ENCODE peak calls at places on chromosomes 16 and 17, in five cellular contexts. A is GM12878, Y is K562, U is SK-N-SH, E is HCT116. L is an unnamed sample.

GRCh38 chr17:81846743-81847689 is 12.2 kb upstream of the PPP1R27 start:
- DNase-seq in A (no peak), Y (no peak), U (no peak), E (no peak), L (no peak)

GRCh38 chr17:15662726-15663125 is 21.4 kb downstream of the TRIM16 start:
- DNase-seq in A (no peak), Y (no peak), U (no peak), E (no peak), L (no peak)

GRCh38 chr17:81717049-81717765 is 5.1 kb downstream of the SLC25A10 start:
- DNase-seq in A (no peak), Y (no peak), U (no peak), E (no peak), L (no peak)

GRCh38 chr17:15319461-15319860 is 21.9 kb downstream of the TEKT3 start:
- DNase-seq in A (no peak), Y (no peak), U (no peak), E (no peak), L (no peak)

GRCh38 chr17:57902800-57903759 is 52.1 kb downstream of the CUEDC1 start:
- DNase-seq in A (peak), Y (no peak), U (no peak), E (peak), L (peak)

GRCh38 chr16:68244481-68244902 is 681 bp upstream of the PLA2G15 start:
- DNase-seq in A (no peak), Y (no peak), U (peak), E (no peak), L (no peak)

GRCh38 chr17:42210046-42210445 is 15.8 kb upstream of the GHDC start:
- DNase-seq in A (no peak), Y (no peak), U (no peak), E (no peak), L (no peak)

GRCh38 chr16:21162661-21163151 is 4.2 kb downstream of the LDAF1 start:
- DNase-seq in A (no peak), Y (no peak), U (no peak), E (no peak), L (no peak)

GRCh38 chr17:57565119-57565635 is 179.9 kb downstream of the CCDC182 start:
- DNase-seq in A (no peak), Y (no peak), U (no peak), E (no peak), L (no peak)

GRCh38 chr16:85293899-85294642 is 181.8 kb upstream of the CIBAR2 start:
- DNase-seq in A (no peak), Y (no peak), U (no peak), E (no peak), L (no peak)

GRCh38 chr17:61837175-61838051 is 25.9 kb downstream of the BRIP1 start:
- DNase-seq in A (peak), Y (peak), U (peak), E (peak), L (peak)

GRCh38 chr16:34803683-34804416 is 1344.4 kb downstream of the TP53TG3F start:
- DNase-seq in A (no peak), Y (no peak), U (peak), E (no peak), L (no peak)

GRCh38 chr17:9904277-9905077 is 594 bp downstream of the RCVRN start:
- DNase-seq in A (no peak), Y (no peak), U (no peak), E (no peak), L (no peak)

GRCh38 chr17:9906616-9907015 is 1.5 kb upstream of the RCVRN start:
- DNase-seq in A (no peak), Y (no peak), U (no peak), E (no peak), L (no peak)

GRCh38 chr17:9907131-9907530 is 2.1 kb upstream of the RCVRN start:
- DNase-seq in A (no peak), Y (no peak), U (no peak), E (no peak), L (no peak)

GRCh38 chr17:9905078-9905415 is at the start of gene RCVRN:
- DNase-seq in A (no peak), Y (no peak), U (no peak), E (no peak), L (no peak)

DNA sequence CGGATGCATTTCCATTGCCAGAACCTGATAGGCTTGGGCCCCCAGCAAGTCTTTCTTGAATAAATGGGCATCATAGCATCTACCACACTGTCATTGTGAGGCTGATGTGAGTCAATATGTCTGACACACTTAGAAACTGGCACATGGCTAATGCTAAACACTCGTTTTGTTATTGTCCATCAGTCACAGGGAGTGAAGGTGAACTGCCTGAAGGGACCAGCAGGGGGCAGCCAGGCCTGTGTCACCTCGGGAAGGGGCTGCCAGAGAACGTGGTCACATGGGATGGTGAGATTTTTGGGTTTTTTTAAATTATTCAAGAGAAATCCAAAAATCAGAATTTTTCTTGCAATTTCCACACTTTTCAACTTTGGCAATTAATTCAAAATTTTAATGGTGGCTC is 831 bp upstream of the RCVRN start:
- DNase-seq in A (no peak), Y (peak), U (peak), E (peak), L (peak)
- TF ChIP-seq JUND in A (no peak), Y (no peak), U (no peak), E (no peak), L (no peak)

DNA sequence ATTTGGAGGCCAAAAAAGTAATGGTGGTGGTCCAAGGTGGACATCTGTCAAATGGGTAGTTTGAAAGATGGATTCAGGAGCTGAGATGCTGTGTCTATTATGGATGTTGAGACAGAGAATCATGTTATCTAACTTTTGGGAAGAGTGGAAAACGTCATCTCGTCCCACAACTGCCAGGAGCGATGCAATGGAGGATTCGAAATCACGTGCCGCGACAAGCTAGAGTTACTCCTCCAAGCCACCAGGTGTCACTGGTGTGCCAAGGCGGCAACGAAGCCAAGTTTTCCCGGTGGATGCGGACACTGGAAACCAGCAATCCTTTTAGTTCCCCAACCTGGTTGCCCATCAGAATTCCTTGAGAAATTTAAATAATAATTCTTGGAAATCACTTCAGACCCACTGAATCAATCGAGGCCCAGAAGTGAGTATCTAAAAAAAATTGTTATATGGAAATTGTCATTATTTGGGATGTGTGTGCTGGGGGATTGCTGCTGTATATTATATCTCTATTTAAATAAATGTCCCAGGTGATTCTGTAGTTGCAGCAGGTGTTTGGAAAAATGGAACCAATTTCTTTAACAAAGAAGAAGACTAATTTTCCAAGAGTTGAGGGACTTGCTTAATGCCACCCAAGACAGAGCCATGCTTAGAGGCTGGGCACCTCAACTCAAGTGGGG is 206.1 kb downstream of the HAPSTR1 start:
- DNase-seq in A (no peak), Y (peak), U (peak), E (peak), L (peak)
- TF ChIP-seq JUND in A (no peak), Y (no peak), U (no peak), E (no peak), L (no peak)

GRCh38 chr16:56072096-56072495 is 119.2 kb upstream of the GNAO1 start:
- DNase-seq in A (no peak), Y (no peak), U (no peak), E (no peak), L (no peak)

GRCh38 chr16:56073508-56073907 is 117.8 kb upstream of the GNAO1 start:
- DNase-seq in A (no peak), Y (no peak), U (no peak), E (no peak), L (no peak)

GRCh38 chr16:56066617-56067016 is 124.7 kb upstream of the GNAO1 start:
- DNase-seq in A (no peak), Y (no peak), U (no peak), E (no peak), L (no peak)

GRCh38 chr16:56068314-56068713 is 123.0 kb upstream of the GNAO1 start:
- DNase-seq in A (no peak), Y (no peak), U (no peak), E (no peak), L (no peak)

GRCh38 chr16:56068816-56069215 is 122.5 kb upstream of the GNAO1 start:
- DNase-seq in A (no peak), Y (no peak), U (no peak), E (no peak), L (no peak)
- TF ChIP-seq JUND in A (no peak), Y (no peak), U (no peak), E (no peak), L (no peak)

DNA sequence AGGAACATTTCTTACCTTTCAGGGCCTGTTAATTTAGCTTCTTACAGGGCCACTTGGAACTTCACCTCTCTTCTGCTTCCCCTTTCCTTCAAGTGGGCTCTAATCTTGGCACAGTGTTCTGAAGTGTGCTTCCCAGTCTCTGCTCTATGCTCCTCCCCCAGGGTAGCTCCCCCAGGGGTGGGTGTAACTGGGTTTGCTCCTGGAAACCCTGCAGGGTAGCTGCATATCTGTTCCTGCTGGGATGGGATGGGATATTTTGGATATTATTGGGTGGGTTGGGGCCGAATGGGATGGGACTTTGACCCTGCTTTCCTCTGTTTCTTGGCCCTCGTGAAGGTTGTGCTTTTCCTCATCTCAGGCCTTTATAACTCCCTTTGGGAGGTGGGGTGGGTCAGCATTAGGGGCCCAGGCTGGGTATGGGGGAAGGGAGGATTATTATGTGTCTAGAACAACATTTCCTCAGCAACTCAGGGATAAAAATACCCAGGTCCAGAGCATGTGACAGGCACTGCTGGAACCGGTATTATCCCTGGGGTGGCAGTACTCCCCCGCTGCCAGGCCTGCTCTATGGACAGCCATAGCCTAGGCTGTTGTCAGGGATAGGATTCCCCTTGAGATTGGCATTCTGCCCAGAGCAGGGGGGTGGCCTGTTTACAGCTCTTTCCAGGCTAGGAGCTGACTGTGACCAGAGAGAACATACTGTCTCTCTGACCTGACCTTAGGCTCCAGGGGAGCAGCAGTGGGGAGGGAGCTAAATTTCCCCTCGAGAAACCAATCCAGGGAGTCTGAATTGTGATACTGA is 5.0 kb downstream of the NFE2L1 start:
- DNase-seq in A (no peak), Y (peak), U (peak), E (no peak), L (no peak)
- TF ChIP-seq JUND in A (no peak), Y (no peak), U (no peak), E (no peak), L (no peak)

L was measured in T47D.